ENCODE peak calls at places on chromosomes 7 and 10, in six cellular contexts. E is colonic mucosa, B is tibial artery, W is uterus, G is heart right ventricle, I is spleen. Z is an unnamed sample.

GRCh38 chr7:620052-620451 is 100.4 kb upstream of the PDGFA start:
- DNase-seq in B (no peak), I (no peak), G (no peak), E (peak), W (no peak), Z (no peak)

GRCh38 chr7:69622014-69622818 is 23.9 kb downstream of the AUTS2 start:
- DNase-seq in E (no peak), G (no peak), W (no peak), B (no peak), I (no peak), Z (no peak)

GRCh38 chr10:94133239-94133638 is 139.5 kb downstream of the PLCE1 start:
- DNase-seq in I (no peak), W (no peak), B (no peak), E (no peak), G (peak), Z (no peak)

GRCh38 chr10:129272171-129272570 is 194.9 kb upstream of the MGMT start:
- DNase-seq in E (no peak), W (no peak), G (peak), B (no peak), I (no peak), Z (no peak)

GRCh38 chr10:99234739-99235468 is 748 bp downstream of the HPSE2 start:
- DNase-seq in B (no peak), W (no peak), G (no peak), E (no peak), I (no peak), Z (no peak)

GRCh38 chr7:16318989-16319915 is 102.1 kb downstream of the CRPPA start:
- DNase-seq in B (no peak), W (no peak), I (no peak), E (no peak), G (no peak), Z (no peak)

GRCh38 chr7:90692396-90692795 is 96.3 kb downstream of the CDK14 start:
- DNase-seq in G (no peak), I (no peak), B (no peak), W (no peak), E (no peak), Z (no peak)

GRCh38 chr10:71323407-71323806 is 4.3 kb downstream of the SLC29A3 start:
- DNase-seq in E (no peak), W (no peak), G (no peak), I (no peak), B (no peak), Z (no peak)

GRCh38 chr7:117084286-117084685 is 131.0 kb downstream of the ST7 start:
- DNase-seq in B (no peak), W (no peak), I (no peak), E (no peak), G (no peak), Z (no peak)

GRCh38 chr7:17599733-17600685 is 301.6 kb downstream of the AHR start:
- DNase-seq in E (no peak), B (no peak), W (no peak), G (no peak), I (no peak), Z (no peak)

GRCh38 chr7:129707910-129708490 is 96.5 kb downstream of the NRF1 start:
- DNase-seq in G (no peak), E (no peak), B (no peak), W (no peak), I (no peak), Z (no peak)

GRCh38 chr10:107032700-107033401 is 131.7 kb downstream of the SORCS1 start:
- DNase-seq in W (no peak), B (no peak), E (no peak), I (no peak), G (no peak), Z (no peak)

GRCh38 chr7:54643064-54643463 is 100.9 kb downstream of the VSTM2A start:
- DNase-seq in W (no peak), E (no peak), G (no peak), B (no peak), I (no peak), Z (no peak)

GRCh38 chr7:120538335-120538734 is 265.4 kb downstream of the KCND2 start:
- DNase-seq in E (no peak), I (no peak), G (no peak), W (no peak), B (no peak), Z (no peak)

GRCh38 chr7:80078159-80078731 is 56.4 kb upstream of the GNAI1 start:
- DNase-seq in G (no peak), W (no peak), E (no peak), I (no peak), B (no peak), Z (no peak)

GRCh38 chr7:130401101-130401500 is 20.8 kb downstream of the CPA1 start:
- DNase-seq in G (no peak), W (no peak), E (no peak), I (no peak), B (no peak), Z (no peak)

GRCh38 chr10:47370015-47370767 is 13.9 kb downstream of the ZNF488 start:
- DNase-seq in W (no peak), E (no peak), I (peak), B (peak), G (no peak), Z (peak)

DNA sequence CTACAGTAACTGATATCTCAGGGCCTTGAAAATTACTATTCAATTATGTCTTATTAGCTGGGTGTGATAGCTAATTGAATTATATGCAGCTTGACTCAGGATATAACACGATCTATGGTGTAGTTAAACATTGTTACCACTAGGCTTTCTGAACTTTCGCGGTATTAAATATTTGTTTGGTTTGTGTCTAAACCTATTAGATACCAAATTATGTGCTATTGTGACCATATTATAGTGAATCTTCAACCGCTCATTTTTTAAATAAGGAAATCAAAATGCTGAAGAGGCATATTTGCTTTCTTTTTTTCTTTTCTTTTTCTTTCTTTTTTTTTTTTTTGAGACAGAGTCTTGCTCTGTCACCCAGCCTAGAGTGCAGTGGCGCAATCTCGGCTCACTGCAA is 99.3 kb upstream of the RSU1 start:
- DNase-seq in G (no peak), E (no peak), B (no peak), I (no peak), W (no peak), Z (no peak)
- TF ChIP-seq CTCF in G (peak), E (no peak), B (no peak), I (no peak), W (no peak), Z (no peak)

GRCh38 chr7:66754541-66754940 is 14.0 kb downstream of the RABGEF1 start:
- DNase-seq in E (no peak), W (no peak), I (no peak), B (no peak), G (no peak), Z (no peak)

GRCh38 chr7:66748127-66748511 is 7.6 kb downstream of the RABGEF1 start:
- DNase-seq in G (no peak), B (no peak), E (no peak), I (no peak), W (no peak), Z (no peak)

GRCh38 chr7:66751945-66752344 is 11.4 kb downstream of the RABGEF1 start:
- DNase-seq in E (no peak), B (no peak), G (no peak), W (no peak), I (no peak), Z (no peak)

GRCh38 chr7:66747385-66748126 is 7.0 kb downstream of the RABGEF1 start:
- DNase-seq in E (no peak), G (no peak), I (no peak), W (no peak), B (no peak), Z (no peak)

DNA sequence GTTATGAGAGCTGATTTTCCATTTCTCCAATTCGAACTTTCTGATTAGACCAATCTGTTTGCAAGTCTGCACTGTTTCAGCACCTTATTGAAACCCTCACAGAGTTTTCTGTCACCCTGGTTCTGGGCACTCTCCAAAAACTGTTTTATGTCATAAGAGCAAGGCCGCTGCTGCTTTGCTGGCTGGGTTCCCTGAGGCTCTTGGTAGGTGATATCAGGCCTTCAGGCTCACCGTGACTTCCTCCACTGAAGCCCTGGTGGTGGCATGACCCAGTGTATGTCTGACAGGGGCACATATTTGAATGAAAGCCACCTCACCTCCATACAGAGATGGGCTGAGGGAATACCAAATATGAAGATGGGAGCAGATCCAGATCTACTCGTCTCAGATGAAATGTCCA is 8.3 kb downstream of the RABGEF1 start:
- DNase-seq in B (no peak), I (peak), E (no peak), W (no peak), G (peak), Z (no peak)
- H3K4me3 ChIP-seq in B (no peak), I (no peak), E (no peak), W (no peak), G (no peak), Z (no peak)

DNA sequence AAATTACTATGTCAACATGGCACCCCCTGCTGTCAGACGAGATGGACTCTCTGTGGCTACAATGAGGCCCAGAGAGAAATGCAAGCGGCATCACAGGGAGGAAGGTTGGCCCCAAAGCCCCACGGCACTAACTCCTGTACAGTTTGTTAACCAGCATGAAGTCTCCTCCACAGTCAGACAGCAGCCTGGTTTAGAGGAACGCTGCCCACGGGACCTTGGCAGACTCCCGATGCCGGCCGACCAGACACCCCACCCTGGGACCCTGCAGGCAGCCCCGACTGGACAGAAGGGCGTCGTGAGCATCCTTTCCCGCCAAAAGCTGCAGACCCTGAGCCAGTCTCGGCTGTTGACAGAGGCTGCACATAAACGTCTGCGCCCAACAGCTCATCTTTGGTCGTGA is 158.8 kb downstream of the DIP2C start:
- DNase-seq in G (no peak), B (peak), E (no peak), W (no peak), I (peak), Z (no peak)
- TF ChIP-seq CTCF in G (no peak), B (no peak), E (no peak), W (no peak), I (no peak), Z (no peak)

DNA sequence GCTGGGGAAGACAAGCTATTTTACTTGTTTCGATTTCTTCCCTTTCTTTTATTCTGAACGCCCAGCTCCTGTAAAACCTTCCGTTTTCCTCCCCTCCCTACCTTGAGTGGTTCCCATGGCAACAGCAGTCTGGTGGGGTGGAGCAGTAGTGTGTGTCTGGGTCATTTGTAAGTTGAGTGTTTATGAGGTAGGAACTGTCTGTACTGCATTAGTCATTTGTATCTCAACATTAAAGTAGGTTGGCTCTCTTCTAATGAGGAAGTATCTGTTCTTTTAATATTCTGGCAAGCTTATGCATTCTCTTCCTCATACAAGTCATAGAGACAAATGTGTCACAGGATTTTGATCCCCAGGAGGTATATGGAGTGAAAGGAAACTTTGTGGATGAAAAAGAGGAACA is 85.3 kb upstream of the CCDC6 start:
- DNase-seq in I (no peak), B (no peak), W (peak), E (peak), G (no peak), Z (peak)
- H3K4me3 ChIP-seq in I (no peak), B (no peak), W (no peak), E (no peak), G (no peak), Z (no peak)

DNA sequence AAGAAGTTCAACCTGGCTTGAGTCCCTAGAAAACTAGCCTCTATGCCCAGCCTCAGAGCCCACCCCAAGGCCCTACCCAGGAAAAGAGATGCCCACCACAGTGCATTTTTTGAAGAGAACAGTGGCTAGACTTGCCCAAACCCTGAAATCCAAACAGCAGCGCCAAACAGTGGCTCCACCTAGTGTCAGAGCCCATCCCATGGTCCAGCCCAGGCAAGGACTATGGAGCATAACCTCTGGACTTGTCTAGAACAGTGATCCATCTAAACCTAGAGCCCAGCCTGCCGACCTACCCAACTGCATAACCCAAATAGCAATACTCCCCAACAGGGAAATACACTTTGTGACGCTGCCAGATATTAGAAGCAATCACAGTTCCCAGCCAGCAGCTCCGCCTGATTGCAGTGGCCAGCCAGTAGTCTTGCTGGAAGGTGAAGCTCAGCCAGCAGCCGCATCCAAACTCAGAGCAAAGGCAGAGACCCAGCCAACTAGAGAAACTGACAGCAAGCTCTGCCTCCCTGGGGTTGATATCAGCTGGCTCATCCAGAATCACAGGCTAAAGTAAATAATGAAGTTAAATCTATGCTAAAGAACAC is 44.5 kb downstream of the HBP1 start:
- DNase-seq in B (no peak), G (peak), E (no peak), W (no peak), I (no peak), Z (no peak)
- TF ChIP-seq CTCF in B (no peak), G (no peak), E (no peak), W (no peak), I (no peak), Z (no peak)

GRCh38 chr7:81845628-81846259 is 75.9 kb upstream of the HGF start:
- DNase-seq in E (no peak), G (no peak), W (no peak), I (no peak), B (no peak), Z (no peak)
- H3K4me3 ChIP-seq in E (no peak), G (peak), W (no peak), I (no peak), B (no peak), Z (no peak)

GRCh38 chr7:135508853-135509588 is 881 bp downstream of the CNOT4 start:
- DNase-seq in I (no peak), W (no peak), E (peak), G (peak), B (no peak), Z (no peak)

GRCh38 chr7:135512135-135512887 is 2.4 kb upstream of the CNOT4 start:
- DNase-seq in I (no peak), G (peak), E (peak), B (no peak), W (no peak), Z (no peak)

GRCh38 chr7:135509589-135509838 is 388 bp downstream of the CNOT4 start:
- DNase-seq in G (no peak), W (no peak), B (no peak), I (no peak), E (no peak), Z (no peak)

GRCh38 chr7:135509839-135510602 is at the start of gene CNOT4:
- DNase-seq in B (peak), G (peak), I (peak), W (peak), E (peak), Z (peak)

DNA sequence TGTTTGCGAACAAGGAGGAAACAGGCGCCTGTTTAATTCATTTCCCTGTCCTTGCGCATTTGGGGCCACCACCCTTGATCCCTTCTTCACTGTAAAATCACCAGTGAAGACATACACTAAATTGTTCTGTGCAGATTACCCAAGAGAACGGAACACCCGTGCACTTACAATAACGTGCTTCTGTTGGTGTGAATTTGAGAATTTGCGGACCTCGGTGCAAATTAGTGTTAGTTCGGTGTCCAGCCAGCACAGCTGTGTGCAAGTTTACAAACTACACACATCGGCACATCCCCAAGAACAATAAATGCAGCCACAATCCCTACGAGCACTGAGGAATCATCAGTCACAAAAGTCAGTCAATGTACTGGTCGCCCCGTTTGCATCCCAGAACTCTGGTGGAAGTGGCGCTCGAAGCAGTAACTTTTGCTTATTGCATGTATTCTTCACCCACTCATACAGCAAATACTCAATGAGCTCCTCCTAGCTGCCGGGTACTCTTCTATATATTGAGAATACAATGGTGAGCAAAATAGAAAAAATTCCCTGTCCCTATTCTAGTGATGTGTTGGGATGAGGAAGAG is 791 bp upstream of the CNOT4 start:
- DNase-seq in E (peak), W (no peak), B (no peak), G (no peak), I (no peak), Z (no peak)
- TF ChIP-seq CTCF in E (no peak), W (no peak), B (no peak), G (no peak), I (no peak), Z (no peak)

DNA sequence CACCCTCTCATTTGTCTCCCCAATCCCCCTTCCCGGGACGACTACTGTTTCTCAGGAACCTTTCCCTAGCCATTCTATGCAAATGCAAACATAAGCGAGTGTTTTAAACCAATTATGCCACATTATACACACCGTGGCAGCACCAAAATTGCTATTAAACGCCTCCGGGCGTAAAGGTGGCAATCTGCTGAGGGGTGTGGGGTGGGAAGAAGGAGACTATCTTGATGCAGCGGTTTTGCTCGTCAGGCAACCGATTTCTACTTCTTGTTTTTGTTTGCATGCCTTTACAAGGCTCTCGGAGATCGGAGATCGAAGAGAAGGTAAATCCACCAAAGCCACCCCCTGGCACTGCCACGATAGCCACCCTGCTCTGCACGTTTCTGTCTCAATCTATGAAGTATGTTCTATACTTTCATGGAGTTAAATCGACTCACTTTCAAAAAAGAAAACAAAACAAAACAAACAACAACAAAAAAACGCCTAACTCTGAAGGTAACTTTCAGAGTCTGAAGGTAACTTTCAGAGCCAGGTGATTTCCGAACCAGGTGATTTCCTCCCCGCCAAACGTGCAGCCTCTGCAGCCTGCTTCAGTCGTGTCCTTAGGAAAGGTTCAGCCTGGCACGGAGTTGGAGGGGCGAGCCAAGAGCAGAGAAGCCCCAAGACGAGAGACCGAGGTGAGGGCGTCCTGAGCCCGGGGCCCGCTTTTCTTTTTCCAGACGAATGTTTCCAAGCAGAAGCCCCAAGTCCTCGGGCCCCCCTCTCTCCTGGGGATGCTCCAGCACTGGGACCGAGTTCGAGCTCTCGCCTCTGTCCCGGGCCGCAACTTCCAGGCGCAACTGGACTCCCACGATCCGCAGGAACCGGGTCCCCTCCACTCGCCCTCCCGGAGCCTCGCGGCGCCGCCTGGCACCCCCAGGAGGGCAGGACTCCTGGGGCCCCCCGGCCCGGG is 45.8 kb upstream of the CDK1 start:
- DNase-seq in E (peak), B (no peak), W (peak), G (no peak), I (peak), Z (no peak)
- H3K4me3 ChIP-seq in E (peak), B (peak), W (peak), G (peak), I (peak), Z (peak)

DNA sequence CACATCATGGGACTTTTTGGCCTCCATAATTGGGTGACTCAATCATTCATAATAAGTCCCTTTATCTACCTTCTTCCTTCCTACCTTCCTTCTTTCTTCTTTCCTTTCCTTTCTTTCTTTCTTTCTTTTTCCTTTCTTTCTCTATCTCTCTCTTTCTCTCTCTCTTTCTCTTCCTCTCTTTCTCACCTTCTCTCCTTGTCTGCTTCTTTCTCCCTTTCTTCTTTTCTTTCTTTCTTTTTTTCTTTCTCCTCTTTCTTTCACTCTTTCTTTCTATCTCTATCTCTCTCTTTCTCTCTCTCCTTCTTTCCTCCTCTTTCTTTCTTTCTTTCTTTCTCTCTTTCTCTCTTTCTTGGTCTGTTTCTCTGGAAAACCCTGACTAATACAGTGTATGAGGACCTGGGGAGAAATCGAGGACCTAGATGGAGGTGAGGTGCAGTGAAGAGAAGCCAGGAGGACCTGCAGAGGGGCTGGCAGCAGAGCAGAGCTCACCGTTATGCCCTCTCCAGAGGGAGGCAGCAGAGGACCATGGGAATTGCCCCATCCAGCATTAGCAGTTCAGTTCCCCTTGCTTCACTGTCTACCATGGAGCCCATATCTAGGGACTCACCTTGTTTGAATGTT is 52.7 kb upstream of the BTRC start:
- DNase-seq in I (no peak), B (no peak), E (peak), W (no peak), G (peak), Z (no peak)
- TF ChIP-seq CTCF in I (peak), B (no peak), E (peak), W (no peak), G (peak), Z (no peak)

Z was measured in ascending aorta.